ENCODE peak calls at places on chromosomes 7 and 10, in four cellular contexts. One of them, this sample, is unnamed.

GRCh38 chr10:84140036-84140379 is 699 bp downstream of the GHITM start:
- DNase-seq in K562: peak
- DNase-seq in GM12878: no peak
- DNase-seq in HL-60: no peak
- DNase-seq in this sample: no peak

GRCh38 chr7:78018541-78019456 is 220.2 kb downstream of the PHTF2 start:
- DNase-seq in HL-60: no peak
- DNase-seq in GM12878: no peak
- DNase-seq in K562: no peak
- DNase-seq in this sample: no peak

GRCh38 chr7:16644157-16644556 is 1.4 kb downstream of the ANKMY2 start:
- DNase-seq in K562: no peak
- DNase-seq in GM12878: no peak
- DNase-seq in HL-60: no peak
- DNase-seq in this sample: no peak

GRCh38 chr10:95513941-95514392 is 47.2 kb downstream of the SORBS1 start:
- DNase-seq in HL-60: no peak
- DNase-seq in GM12878: no peak
- DNase-seq in K562: no peak
- DNase-seq in this sample: no peak

GRCh38 chr7:133724148-133724547 is 403.0 kb upstream of the LRGUK start:
- DNase-seq in GM12878: no peak
- DNase-seq in HL-60: no peak
- DNase-seq in K562: no peak
- DNase-seq in this sample: no peak

GRCh38 chr7:80721880-80722595 is 83.6 kb downstream of the CD36 start:
- DNase-seq in GM12878: no peak
- DNase-seq in K562: no peak
- DNase-seq in HL-60: peak
- DNase-seq in this sample: no peak

GRCh38 chr7:40608321-40609075 is 473.7 kb downstream of the SUGCT start:
- DNase-seq in GM12878: no peak
- DNase-seq in K562: no peak
- DNase-seq in HL-60: no peak
- DNase-seq in this sample: no peak

GRCh38 chr7:49669692-49670260 is 103.7 kb upstream of the VWC2 start:
- DNase-seq in HL-60: no peak
- DNase-seq in K562: no peak
- DNase-seq in GM12878: no peak
- DNase-seq in this sample: no peak

GRCh38 chr7:6231184-6231583 is 41.2 kb downstream of the CYTH3 start:
- DNase-seq in GM12878: no peak
- DNase-seq in K562: no peak
- DNase-seq in HL-60: no peak
- DNase-seq in this sample: no peak

GRCh38 chr7:132742152-132742551 is 165.9 kb upstream of the PLXNA4 start:
- DNase-seq in GM12878: no peak
- DNase-seq in K562: no peak
- DNase-seq in HL-60: no peak
- DNase-seq in this sample: no peak

GRCh38 chr10:63393050-63393449 is 72.7 kb downstream of the JMJD1C start:
- DNase-seq in K562: no peak
- DNase-seq in GM12878: no peak
- DNase-seq in HL-60: no peak
- DNase-seq in this sample: no peak

GRCh38 chr10:3530346-3531096 is 254.5 kb downstream of the KLF6 start:
- DNase-seq in K562: no peak
- DNase-seq in GM12878: no peak
- DNase-seq in HL-60: no peak
- DNase-seq in this sample: no peak

GRCh38 chr10:59375990-59376389 is 13.6 kb upstream of the FAM13C start:
- DNase-seq in GM12878: no peak
- DNase-seq in HL-60: no peak
- DNase-seq in K562: no peak
- DNase-seq in this sample: no peak

GRCh38 chr10:114691442-114691941 is 33.4 kb upstream of the ABLIM1 start:
- DNase-seq in K562: no peak
- DNase-seq in GM12878: no peak
- DNase-seq in HL-60: no peak
- DNase-seq in this sample: no peak

GRCh38 chr7:4707980-4708411 is 25.9 kb downstream of the FOXK1 start:
- DNase-seq in K562: no peak
- DNase-seq in GM12878: no peak
- DNase-seq in HL-60: no peak
- DNase-seq in this sample: no peak

GRCh38 chr10:34002896-34003295 is 668.4 kb upstream of the NRP1 start:
- DNase-seq in HL-60: no peak
- DNase-seq in GM12878: no peak
- DNase-seq in K562: no peak
- DNase-seq in this sample: no peak

GRCh38 chr10:72263613-72264241 is 10.0 kb upstream of the DDIT4 start:
- DNase-seq in HL-60: no peak
- DNase-seq in GM12878: no peak
- DNase-seq in K562: no peak
- DNase-seq in this sample: no peak

GRCh38 chr10:90204956-90205695 is 503.7 kb downstream of the KIF20B start:
- DNase-seq in K562: no peak
- DNase-seq in GM12878: no peak
- DNase-seq in HL-60: no peak
- DNase-seq in this sample: no peak

GRCh38 chr10:49744924-49745605 is 17.1 kb downstream of the OGDHL start:
- DNase-seq in K562: no peak
- DNase-seq in GM12878: no peak
- DNase-seq in HL-60: no peak
- DNase-seq in this sample: no peak

GRCh38 chr7:50335795-50336754 is 31.6 kb downstream of the IKZF1 start:
- DNase-seq in GM12878: no peak
- DNase-seq in K562: peak
- DNase-seq in HL-60: peak
- DNase-seq in this sample: no peak

DNA sequence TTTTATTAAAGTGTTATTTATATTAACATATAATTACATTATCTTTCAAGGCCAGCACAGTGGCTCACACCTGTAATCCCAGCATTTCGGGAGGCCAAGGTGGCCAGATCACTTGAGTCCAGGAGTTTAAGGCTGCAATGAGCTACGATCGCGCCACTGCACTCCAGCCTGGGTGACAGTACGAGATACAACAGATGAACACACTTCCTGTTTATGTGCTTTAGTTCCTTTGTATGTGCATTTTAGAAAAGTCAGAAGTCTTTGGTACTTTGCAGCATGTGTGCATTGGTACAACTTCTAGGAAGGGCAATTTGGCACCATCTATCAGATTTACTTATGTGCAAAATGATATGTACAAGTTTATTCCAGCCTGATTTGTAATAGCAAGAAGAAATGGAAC is 13.3 kb downstream of the SLC35G1 start:
- DNase-seq in GM12878: no peak
- DNase-seq in HL-60: no peak
- DNase-seq in K562: no peak
- DNase-seq in this sample: no peak
- TF ChIP-seq SPI1 in GM12878: no peak
- TF ChIP-seq SPI1 in HL-60: peak
- TF ChIP-seq SPI1 in K562: no peak
- TF ChIP-seq SPI1 in this sample: peak

GRCh38 chr7:100506356-100506930 is 22.7 kb downstream of the NYAP1 start:
- DNase-seq in GM12878: no peak
- DNase-seq in K562: peak
- DNase-seq in HL-60: no peak
- DNase-seq in this sample: no peak
- TF ChIP-seq SPI1 in GM12878: no peak
- TF ChIP-seq SPI1 in K562: no peak
- TF ChIP-seq SPI1 in HL-60: no peak
- TF ChIP-seq SPI1 in this sample: no peak

GRCh38 chr7:103811315-103811714 is 178.1 kb downstream of the RELN start:
- DNase-seq in GM12878: no peak
- DNase-seq in K562: no peak
- DNase-seq in HL-60: no peak
- DNase-seq in this sample: no peak

GRCh38 chr7:103813970-103814369 is 175.5 kb downstream of the RELN start:
- DNase-seq in K562: no peak
- DNase-seq in HL-60: no peak
- DNase-seq in GM12878: no peak
- DNase-seq in this sample: no peak

GRCh38 chr7:103810112-103810744 is 179.2 kb downstream of the RELN start:
- DNase-seq in HL-60: no peak
- DNase-seq in GM12878: no peak
- DNase-seq in K562: no peak
- DNase-seq in this sample: no peak

GRCh38 chr7:103809229-103809994 is 180.0 kb downstream of the RELN start:
- DNase-seq in GM12878: no peak
- DNase-seq in HL-60: no peak
- DNase-seq in K562: no peak
- DNase-seq in this sample: no peak

DNA sequence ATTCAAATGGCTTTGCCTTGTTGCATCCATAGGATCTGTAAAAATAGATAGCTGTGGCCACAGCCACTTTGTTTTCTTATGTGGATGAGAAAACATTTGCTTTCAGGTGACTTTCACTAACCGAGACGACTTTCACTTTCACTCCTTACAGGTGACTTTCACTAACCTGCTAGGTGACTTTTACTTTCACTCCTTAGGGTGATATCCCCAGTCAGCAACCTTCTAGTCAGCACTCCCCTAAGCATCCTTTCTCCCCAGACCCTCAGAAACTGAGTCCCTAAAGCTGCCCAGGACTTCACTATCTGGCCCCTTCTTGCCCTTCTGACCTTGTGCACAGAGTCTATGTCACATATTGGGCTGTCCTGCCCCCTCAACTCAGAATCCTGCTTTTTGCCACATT is 177.5 kb downstream of the RELN start:
- DNase-seq in HL-60: no peak
- DNase-seq in GM12878: no peak
- DNase-seq in K562: no peak
- DNase-seq in this sample: peak
- TF ChIP-seq SPI1 in HL-60: no peak
- TF ChIP-seq SPI1 in GM12878: no peak
- TF ChIP-seq SPI1 in K562: no peak
- TF ChIP-seq SPI1 in this sample: no peak

GRCh38 chr7:27101188-27101905 is 1.1 kb downstream of the HOXA2 start:
- DNase-seq in K562: no peak
- DNase-seq in GM12878: no peak
- DNase-seq in HL-60: no peak
- DNase-seq in this sample: no peak
- TF ChIP-seq SPI1 in K562: no peak
- TF ChIP-seq SPI1 in GM12878: no peak
- TF ChIP-seq SPI1 in HL-60: no peak
- TF ChIP-seq SPI1 in this sample: no peak

GRCh38 chr10:6987536-6987945 is 407.5 kb upstream of the PRKCQ start:
- DNase-seq in HL-60: no peak
- DNase-seq in GM12878: no peak
- DNase-seq in K562: no peak
- DNase-seq in this sample: no peak
- TF ChIP-seq SPI1 in HL-60: no peak
- TF ChIP-seq SPI1 in GM12878: no peak
- TF ChIP-seq SPI1 in K562: no peak
- TF ChIP-seq SPI1 in this sample: no peak

GRCh38 chr10:22335204-22335956 is 9.9 kb upstream of the SPAG6 start:
- DNase-seq in K562: no peak
- DNase-seq in HL-60: no peak
- DNase-seq in GM12878: no peak
- DNase-seq in this sample: no peak
- TF ChIP-seq SPI1 in K562: no peak
- TF ChIP-seq SPI1 in HL-60: no peak
- TF ChIP-seq SPI1 in GM12878: no peak
- TF ChIP-seq SPI1 in this sample: no peak

GRCh38 chr7:157585113-157585861 is 248.5 kb downstream of the DNAJB6 start:
- DNase-seq in HL-60: peak
- DNase-seq in GM12878: no peak
- DNase-seq in K562: no peak
- DNase-seq in this sample: no peak
- TF ChIP-seq SPI1 in HL-60: no peak
- TF ChIP-seq SPI1 in GM12878: no peak
- TF ChIP-seq SPI1 in K562: no peak
- TF ChIP-seq SPI1 in this sample: no peak

GRCh38 chr7:99623091-99623693 is 6.4 kb downstream of the ZSCAN25 start:
- DNase-seq in GM12878: no peak
- DNase-seq in HL-60: no peak
- DNase-seq in K562: no peak
- DNase-seq in this sample: no peak

GRCh38 chr7:99622596-99622995 is 5.8 kb downstream of the ZSCAN25 start:
- DNase-seq in GM12878: no peak
- DNase-seq in K562: no peak
- DNase-seq in HL-60: no peak
- DNase-seq in this sample: no peak

GRCh38 chr7:99625321-99625720 is 8.6 kb downstream of the ZSCAN25 start:
- DNase-seq in K562: no peak
- DNase-seq in GM12878: no peak
- DNase-seq in HL-60: no peak
- DNase-seq in this sample: no peak

GRCh38 chr7:99624487-99624886 is 7.7 kb downstream of the ZSCAN25 start:
- DNase-seq in HL-60: no peak
- DNase-seq in GM12878: no peak
- DNase-seq in K562: no peak
- DNase-seq in this sample: no peak

DNA sequence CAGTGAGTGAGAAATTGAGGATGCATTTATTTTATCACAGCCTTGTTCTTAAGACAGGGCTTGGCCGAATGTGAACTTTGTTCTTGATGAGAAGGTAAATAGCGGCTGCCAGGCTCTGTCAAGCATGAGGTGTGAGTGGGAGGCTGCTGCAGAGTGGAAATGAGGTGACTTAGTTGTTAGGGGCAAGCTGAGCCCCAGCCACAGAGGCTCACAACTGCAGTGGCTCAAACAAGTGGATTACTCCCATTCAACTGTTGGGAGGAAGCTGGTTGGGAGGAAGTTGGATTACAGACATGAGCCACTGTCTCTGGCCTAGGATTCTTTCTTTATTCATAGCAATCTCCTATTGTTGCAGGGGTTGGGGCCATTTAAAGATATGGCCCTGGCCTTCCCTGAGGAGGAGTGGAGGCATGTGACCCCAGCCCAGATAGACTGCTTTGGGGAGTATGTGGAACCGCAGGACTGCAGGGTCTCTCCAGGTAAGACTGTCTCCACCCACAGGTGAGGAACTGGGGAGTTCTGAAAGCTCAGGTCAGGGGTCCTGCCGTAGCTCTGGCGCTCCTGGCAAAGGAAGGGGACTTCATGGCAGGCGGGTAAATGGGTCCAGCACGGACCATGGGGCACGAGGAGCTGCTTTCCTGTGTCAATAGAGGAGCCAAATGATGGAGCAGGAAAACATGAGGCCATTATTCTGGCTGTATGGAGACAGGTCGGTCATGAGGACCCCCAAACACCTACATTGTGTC is 7.1 kb downstream of the ZSCAN25 start:
- DNase-seq in K562: no peak
- DNase-seq in HL-60: no peak
- DNase-seq in GM12878: no peak
- DNase-seq in this sample: no peak
- TF ChIP-seq SPI1 in K562: no peak
- TF ChIP-seq SPI1 in HL-60: peak
- TF ChIP-seq SPI1 in GM12878: no peak
- TF ChIP-seq SPI1 in this sample: no peak